ENCODE peak calls at places on chromosomes 11 and 22, in four cellular contexts. One of them, this sample, is unnamed.

GRCh38 chr11:133836076-133836548 is 9.2 kb downstream of the SPATA19 start:
- DNase-seq in GM12864: no peak
- DNase-seq in fibroblast of pulmonary artery: no peak
- DNase-seq in mammary epithelial cell: no peak
- DNase-seq in this sample: no peak

GRCh38 chr11:6655790-6656580 is at the start of gene DCHS1:
- DNase-seq in fibroblast of pulmonary artery: no peak
- DNase-seq in GM12864: no peak
- DNase-seq in mammary epithelial cell: no peak
- DNase-seq in this sample: peak; percentile 22

GRCh38 chr11:121321614-121322243 is 29.2 kb downstream of the SC5D start:
- DNase-seq in mammary epithelial cell: peak; percentile 16
- DNase-seq in fibroblast of pulmonary artery: peak; percentile 11
- DNase-seq in GM12864: no peak
- DNase-seq in this sample: no peak

GRCh38 chr22:24091551-24092420 is 80.7 kb downstream of the CABIN1 start:
- DNase-seq in GM12864: no peak
- DNase-seq in fibroblast of pulmonary artery: no peak
- DNase-seq in mammary epithelial cell: no peak
- DNase-seq in this sample: no peak

GRCh38 chr11:5200582-5200981 is at the start of gene OR51V1:
- DNase-seq in fibroblast of pulmonary artery: no peak
- DNase-seq in GM12864: no peak
- DNase-seq in mammary epithelial cell: no peak
- DNase-seq in this sample: no peak

GRCh38 chr11:123057604-123058305 is 4.2 kb downstream of the HSPA8 start:
- DNase-seq in mammary epithelial cell: no peak
- DNase-seq in fibroblast of pulmonary artery: no peak
- DNase-seq in GM12864: no peak
- DNase-seq in this sample: no peak

GRCh38 chr11:58513747-58514367 is 6.0 kb upstream of the OR5B21 start:
- DNase-seq in GM12864: no peak
- DNase-seq in fibroblast of pulmonary artery: peak; percentile 80
- DNase-seq in mammary epithelial cell: peak; percentile 64
- DNase-seq in this sample: no peak

GRCh38 chr11:29534831-29535230 is 482.0 kb downstream of the KCNA4 start:
- DNase-seq in mammary epithelial cell: peak; percentile 17
- DNase-seq in fibroblast of pulmonary artery: no peak
- DNase-seq in GM12864: no peak
- DNase-seq in this sample: no peak

GRCh38 chr11:86509579-86509978 is 134.9 kb downstream of the CCDC81 start:
- DNase-seq in GM12864: no peak
- DNase-seq in fibroblast of pulmonary artery: no peak
- DNase-seq in mammary epithelial cell: no peak
- DNase-seq in this sample: no peak

GRCh38 chr22:23858484-23858815 is 775 bp downstream of the SLC2A11 start:
- DNase-seq in fibroblast of pulmonary artery: no peak
- DNase-seq in mammary epithelial cell: no peak
- DNase-seq in GM12864: no peak
- DNase-seq in this sample: no peak

GRCh38 chr11:14259186-14259784 is 99.7 kb downstream of the RRAS2 start:
- DNase-seq in mammary epithelial cell: no peak
- DNase-seq in fibroblast of pulmonary artery: no peak
- DNase-seq in GM12864: no peak
- DNase-seq in this sample: no peak

GRCh38 chr11:14259870-14260269 is 99.1 kb downstream of the RRAS2 start:
- DNase-seq in fibroblast of pulmonary artery: no peak
- DNase-seq in mammary epithelial cell: no peak
- DNase-seq in GM12864: no peak
- DNase-seq in this sample: no peak

GRCh38 chr11:14262271-14262846 is 96.6 kb downstream of the RRAS2 start:
- DNase-seq in GM12864: no peak
- DNase-seq in mammary epithelial cell: no peak
- DNase-seq in fibroblast of pulmonary artery: no peak
- DNase-seq in this sample: no peak

GRCh38 chr11:14258177-14258935 is 100.6 kb downstream of the RRAS2 start:
- DNase-seq in GM12864: no peak
- DNase-seq in fibroblast of pulmonary artery: peak; percentile 28
- DNase-seq in mammary epithelial cell: peak; percentile 29
- DNase-seq in this sample: no peak

DNA sequence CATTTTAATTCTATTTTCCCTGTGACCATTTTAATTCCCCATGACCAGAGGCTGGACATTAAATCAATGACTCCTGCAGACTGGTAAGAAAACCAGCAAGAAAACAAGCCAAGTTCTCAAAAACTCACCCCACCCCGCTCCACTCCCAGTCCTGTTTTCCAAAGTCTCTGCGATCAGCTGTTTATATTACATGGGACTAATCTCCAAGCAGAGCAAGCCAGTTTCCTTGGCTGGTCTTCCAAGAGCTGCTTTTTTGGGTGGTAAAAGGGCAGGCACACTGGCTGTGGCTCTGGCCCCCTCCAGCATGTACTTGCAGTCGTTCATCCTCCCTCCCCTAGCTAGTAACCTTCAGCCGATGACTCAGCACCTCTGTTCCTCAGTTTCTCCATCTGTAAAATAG is 97.9 kb downstream of the RRAS2 start:
- DNase-seq in GM12864: no peak
- DNase-seq in mammary epithelial cell: no peak
- DNase-seq in fibroblast of pulmonary artery: no peak
- DNase-seq in this sample: no peak
- TF ChIP-seq CTCF in GM12864: no peak
- TF ChIP-seq CTCF in mammary epithelial cell: no peak
- TF ChIP-seq CTCF in fibroblast of pulmonary artery: no peak
- TF ChIP-seq CTCF in this sample: no peak

DNA sequence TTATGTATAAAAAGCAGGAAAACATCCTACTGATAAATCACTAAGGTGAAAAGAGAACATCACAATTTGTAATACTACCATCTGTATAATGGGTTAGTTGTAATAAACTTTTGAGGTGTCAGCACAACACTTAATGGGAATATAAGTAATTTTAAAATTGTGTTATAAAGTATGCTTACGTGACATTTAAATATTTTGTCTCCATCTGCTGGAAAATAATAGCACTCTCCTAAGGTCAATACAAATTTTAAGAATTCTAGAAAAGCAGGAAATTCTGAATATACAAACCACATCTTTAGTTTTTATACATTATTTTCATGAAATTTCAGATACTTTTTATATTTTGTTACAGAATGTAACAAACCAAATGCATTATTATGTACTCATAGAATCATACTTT is 19.5 kb downstream of the CWF19L2 start:
- DNase-seq in fibroblast of pulmonary artery: no peak
- DNase-seq in GM12864: no peak
- DNase-seq in mammary epithelial cell: no peak
- DNase-seq in this sample: no peak
- TF ChIP-seq CTCF in fibroblast of pulmonary artery: no peak
- TF ChIP-seq CTCF in GM12864: no peak
- TF ChIP-seq CTCF in mammary epithelial cell: no peak
- TF ChIP-seq CTCF in this sample: peak; percentile 10

DNA sequence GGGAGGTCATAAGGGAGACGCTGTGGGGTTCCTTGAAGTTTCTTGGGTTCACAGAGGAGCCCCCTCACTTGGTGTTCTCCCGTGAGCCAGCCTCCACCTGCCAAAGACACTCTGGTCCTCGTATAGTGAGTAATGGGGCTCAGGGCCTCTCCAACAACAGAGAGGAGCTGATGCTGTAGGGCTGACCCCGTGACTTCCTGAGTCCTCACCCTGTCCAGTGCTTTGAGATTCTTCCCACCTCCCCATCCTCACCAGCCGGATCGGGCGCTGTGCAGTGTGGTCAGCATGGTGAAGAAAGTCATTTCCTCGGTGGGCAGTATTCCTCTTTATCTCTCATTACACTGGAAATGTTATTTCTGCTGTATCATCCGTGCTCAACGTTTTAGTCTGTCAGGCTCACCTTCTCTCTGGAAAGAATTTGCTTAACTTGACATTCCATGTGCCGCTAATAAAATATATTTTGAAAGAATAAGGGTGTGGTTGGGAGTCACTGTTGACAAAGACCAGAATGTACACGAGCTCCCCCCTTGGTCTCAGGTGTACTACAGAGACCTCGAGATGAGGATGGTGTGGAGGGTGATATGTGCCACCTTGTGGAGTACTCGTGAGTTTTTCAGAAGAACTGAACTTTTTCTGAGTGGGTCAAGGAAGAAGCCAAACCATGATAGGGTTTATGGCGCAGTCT is 25.7 kb upstream of the SCGB1A1 start:
- DNase-seq in fibroblast of pulmonary artery: no peak
- DNase-seq in GM12864: no peak
- DNase-seq in mammary epithelial cell: peak; percentile 43
- DNase-seq in this sample: no peak
- TF ChIP-seq CTCF in fibroblast of pulmonary artery: no peak
- TF ChIP-seq CTCF in GM12864: peak; percentile 42
- TF ChIP-seq CTCF in mammary epithelial cell: peak; percentile 4
- TF ChIP-seq CTCF in this sample: peak; percentile 19

DNA sequence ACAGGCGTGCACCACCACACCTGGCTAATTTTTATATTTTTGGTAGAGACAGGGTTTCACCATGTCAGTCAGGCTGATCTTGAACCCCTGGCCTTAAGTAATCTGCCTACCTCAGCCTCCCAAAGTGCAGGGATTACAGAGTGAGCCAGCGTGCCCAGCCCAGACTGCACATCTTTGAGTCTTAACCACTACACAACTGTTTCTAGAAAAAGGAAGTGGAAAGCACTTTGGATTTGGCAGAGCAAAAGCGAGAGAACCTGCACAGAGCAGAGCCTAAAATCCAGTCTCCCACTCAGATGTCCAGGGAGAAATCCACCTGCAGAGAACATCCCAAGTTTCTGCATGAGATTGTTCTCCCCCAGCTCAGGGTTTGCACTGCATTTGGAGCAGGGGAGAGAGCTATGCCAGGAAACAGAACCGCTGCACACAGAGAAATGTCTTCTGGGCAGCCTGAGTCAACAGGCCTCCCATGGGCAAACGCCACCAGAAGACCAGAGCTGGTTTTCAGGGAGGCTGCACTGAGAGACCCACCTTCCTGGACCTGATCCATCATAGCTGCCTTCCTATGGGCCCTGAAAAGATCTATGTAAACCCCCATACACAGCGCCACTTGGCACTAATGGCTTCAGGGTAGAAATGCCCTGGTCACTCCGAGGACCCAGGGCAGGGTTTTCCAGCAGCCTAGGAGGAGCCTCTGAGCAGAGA is 54.0 kb downstream of the RPUSD4 start:
- DNase-seq in GM12864: no peak
- DNase-seq in fibroblast of pulmonary artery: no peak
- DNase-seq in mammary epithelial cell: no peak
- DNase-seq in this sample: no peak
- TF ChIP-seq CTCF in GM12864: no peak
- TF ChIP-seq CTCF in fibroblast of pulmonary artery: no peak
- TF ChIP-seq CTCF in mammary epithelial cell: no peak
- TF ChIP-seq CTCF in this sample: no peak

GRCh38 chr11:116072776-116073175 is 568.6 kb upstream of the CADM1 start:
- DNase-seq in mammary epithelial cell: no peak
- DNase-seq in GM12864: no peak
- DNase-seq in fibroblast of pulmonary artery: no peak
- DNase-seq in this sample: no peak
- TF ChIP-seq CTCF in mammary epithelial cell: no peak
- TF ChIP-seq CTCF in GM12864: peak; percentile 38
- TF ChIP-seq CTCF in fibroblast of pulmonary artery: no peak
- TF ChIP-seq CTCF in this sample: peak; percentile 21

GRCh38 chr11:75668508-75669297 is at the start of gene MAP6:
- DNase-seq in fibroblast of pulmonary artery: no peak
- DNase-seq in mammary epithelial cell: peak; percentile 19
- DNase-seq in GM12864: no peak
- DNase-seq in this sample: peak; percentile 45

GRCh38 chr11:75667831-75668507 is 869 bp downstream of the MAP6 start:
- DNase-seq in fibroblast of pulmonary artery: peak; percentile 27
- DNase-seq in mammary epithelial cell: peak; percentile 36
- DNase-seq in GM12864: no peak
- DNase-seq in this sample: peak; percentile 78

GRCh38 chr11:75664366-75664765 is 4.5 kb downstream of the MAP6 start:
- DNase-seq in GM12864: no peak
- DNase-seq in mammary epithelial cell: no peak
- DNase-seq in fibroblast of pulmonary artery: no peak
- DNase-seq in this sample: no peak

GRCh38 chr11:75665126-75665525 is 3.7 kb downstream of the MAP6 start:
- DNase-seq in fibroblast of pulmonary artery: no peak
- DNase-seq in mammary epithelial cell: no peak
- DNase-seq in GM12864: no peak
- DNase-seq in this sample: no peak

GRCh38 chr11:75667268-75667830 is 1.5 kb downstream of the MAP6 start:
- DNase-seq in GM12864: no peak
- DNase-seq in fibroblast of pulmonary artery: peak; percentile 3
- DNase-seq in mammary epithelial cell: no peak
- DNase-seq in this sample: no peak
- TF ChIP-seq CTCF in GM12864: no peak
- TF ChIP-seq CTCF in fibroblast of pulmonary artery: no peak
- TF ChIP-seq CTCF in mammary epithelial cell: no peak
- TF ChIP-seq CTCF in this sample: no peak

DNA sequence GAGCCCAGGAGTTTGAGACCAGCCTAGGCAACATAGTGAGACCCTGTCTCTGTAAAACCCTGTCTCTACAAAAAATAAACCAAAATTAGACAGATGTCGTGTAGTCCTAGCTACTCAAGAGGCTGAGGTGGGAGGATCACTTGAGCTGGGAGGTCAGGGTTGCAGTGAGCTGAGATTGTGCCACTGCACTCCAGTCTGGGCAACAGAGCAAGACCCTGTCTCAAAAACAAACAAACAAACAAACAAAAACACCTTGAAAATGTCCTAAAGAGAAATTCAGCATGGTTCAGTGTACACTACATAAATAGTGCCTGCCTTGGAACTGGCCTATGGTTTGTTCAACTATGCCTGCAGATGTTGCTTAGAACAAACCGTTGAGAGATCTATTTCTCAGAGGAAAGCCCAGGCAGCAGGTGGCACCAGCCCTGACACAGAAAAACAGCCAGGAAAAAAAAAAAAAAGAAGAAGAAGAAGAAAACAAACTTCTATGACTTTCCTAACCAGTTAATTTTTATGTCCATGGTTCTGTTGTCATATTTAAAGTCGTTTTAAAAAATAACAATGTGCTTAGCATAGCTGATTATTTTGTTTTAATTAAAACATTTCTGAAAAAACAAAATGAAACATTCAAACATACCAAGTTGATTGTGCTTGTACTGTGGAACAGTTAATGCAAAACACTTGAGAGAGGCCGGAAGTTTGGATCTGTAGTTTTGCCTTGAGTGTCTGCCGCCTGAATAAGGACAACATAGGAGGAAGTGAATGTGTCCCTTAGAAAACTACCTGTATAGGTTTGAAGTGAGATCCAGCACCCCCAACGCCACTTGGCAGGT is 5.4 kb downstream of the KREMEN1 start:
- DNase-seq in GM12864: no peak
- DNase-seq in fibroblast of pulmonary artery: no peak
- DNase-seq in mammary epithelial cell: no peak
- DNase-seq in this sample: no peak
- TF ChIP-seq CTCF in GM12864: no peak
- TF ChIP-seq CTCF in fibroblast of pulmonary artery: no peak
- TF ChIP-seq CTCF in mammary epithelial cell: no peak
- TF ChIP-seq CTCF in this sample: no peak